ENCODE peak calls at places on chromosomes 4 and X, in six cellular contexts. Q is left ventricle myocardium inferior, D is GM23338, B is choroid plexus epithelial cell, U is bronchial epithelial cell, E is astrocyte of the spinal cord. F is an unnamed sample.

GRCh38 chrX:71095971-71096701 is 485 bp downstream of the FOXO4 start:
- DNase-seq in Q (no peak), D (no peak), B (no peak), U (peak), E (no peak), F (no peak)

GRCh38 chr4:25842229-25842840 is 20.5 kb downstream of the SEL1L3 start:
- DNase-seq in Q (no peak), D (peak), B (no peak), U (no peak), E (no peak), F (no peak)

GRCh38 chr4:2812600-2812932 is 19.7 kb downstream of the SH3BP2 start:
- DNase-seq in Q (no peak), D (no peak), B (peak), U (no peak), E (no peak), F (no peak)

GRCh38 chr4:100935090-100935489 is 412.2 kb downstream of the PPP3CA start:
- DNase-seq in Q (no peak), D (peak), B (peak), U (peak), E (no peak), F (no peak)

GRCh38 chr4:89248879-89249281 is 58.7 kb downstream of the GPRIN3 start:
- DNase-seq in Q (no peak), D (no peak), B (no peak), U (no peak), E (no peak), F (no peak)

GRCh38 chrX:136899206-136899605 is 18.7 kb upstream of the RBMX start:
- DNase-seq in Q (no peak), D (no peak), B (no peak), U (no peak), E (no peak), F (no peak)

GRCh38 chr4:139857021-139857420 is 191.4 kb downstream of the MGST2 start:
- DNase-seq in Q (no peak), D (no peak), B (peak), U (no peak), E (no peak), F (peak)

GRCh38 chr4:101790521-101791188 is at the start of gene BANK1:
- DNase-seq in Q (peak), D (peak), B (peak), U (peak), E (peak), F (no peak)

GRCh38 chr4:137707626-137708025 is 175.3 kb upstream of the PCDH18 start:
- DNase-seq in Q (no peak), D (no peak), B (peak), U (peak), E (peak), F (no peak)

GRCh38 chrX:115679460-115679859 is 118.5 kb downstream of the PLS3 start:
- DNase-seq in Q (no peak), D (peak), B (peak), U (peak), E (peak), F (no peak)

GRCh38 chr4:80840396-80840795 is 190.1 kb upstream of the BMP3 start:
- DNase-seq in Q (no peak), D (no peak), B (peak), U (no peak), E (peak), F (peak)

GRCh38 chrX:14027511-14028019 is 2.1 kb downstream of the GEMIN8 start:
- DNase-seq in Q (no peak), D (no peak), B (peak), U (peak), E (peak), F (no peak)

GRCh38 chr4:109332926-109333464 is 30.5 kb upstream of the COL25A1 start:
- DNase-seq in Q (no peak), D (peak), B (peak), U (no peak), E (no peak), F (no peak)

GRCh38 chr4:48718818-48719465 is 61.1 kb downstream of the FRYL start:
- DNase-seq in Q (no peak), D (no peak), B (no peak), U (no peak), E (no peak), F (no peak)

GRCh38 chrX:1162119-1162916 is 50.1 kb downstream of the CRLF2 start:
- DNase-seq in Q (no peak), D (no peak), B (no peak), U (no peak), E (no peak), F (no peak)

GRCh38 chr4:3047464-3048286 is 26.7 kb downstream of the HTT-AS start:
- DNase-seq in Q (peak), D (peak), B (peak), U (peak), E (peak), F (no peak)

GRCh38 chrX:19904778-19905367 is 17.5 kb upstream of the SH3KBP1 start:
- DNase-seq in Q (no peak), D (peak), B (peak), U (peak), E (peak), F (no peak)

GRCh38 chr4:88737304-88738015 is 39.8 kb upstream of the NAP1L5 start:
- DNase-seq in Q (no peak), D (peak), B (peak), U (peak), E (peak), F (no peak)

GRCh38 chr4:100593933-100594332 is 76.1 kb upstream of the EMCN start:
- DNase-seq in Q (no peak), D (no peak), B (no peak), U (no peak), E (no peak), F (no peak)

GRCh38 chrX:41984628-41985027 is 61.3 kb upstream of the CASK start:
- DNase-seq in Q (no peak), D (no peak), B (no peak), U (peak), E (no peak), F (no peak)

GRCh38 chrX:148500428-148501120 is at the start of gene AFF2:
- DNase-seq in Q (peak), D (peak), B (peak), U (no peak), E (peak), F (no peak)

GRCh38 chrX:108811891-108812290 is 75.5 kb upstream of the IRS4 start:
- DNase-seq in Q (no peak), D (peak), B (no peak), U (no peak), E (no peak), F (no peak)

GRCh38 chrX:3290561-3290960 is 55.9 kb downstream of the MXRA5 start:
- DNase-seq in Q (no peak), D (no peak), B (no peak), U (no peak), E (no peak), F (no peak)

GRCh38 chrX:75151828-75152592 is 4.1 kb downstream of the ABCB7 start:
- DNase-seq in Q (no peak), D (no peak), B (peak), U (peak), E (no peak), F (no peak)

DNA sequence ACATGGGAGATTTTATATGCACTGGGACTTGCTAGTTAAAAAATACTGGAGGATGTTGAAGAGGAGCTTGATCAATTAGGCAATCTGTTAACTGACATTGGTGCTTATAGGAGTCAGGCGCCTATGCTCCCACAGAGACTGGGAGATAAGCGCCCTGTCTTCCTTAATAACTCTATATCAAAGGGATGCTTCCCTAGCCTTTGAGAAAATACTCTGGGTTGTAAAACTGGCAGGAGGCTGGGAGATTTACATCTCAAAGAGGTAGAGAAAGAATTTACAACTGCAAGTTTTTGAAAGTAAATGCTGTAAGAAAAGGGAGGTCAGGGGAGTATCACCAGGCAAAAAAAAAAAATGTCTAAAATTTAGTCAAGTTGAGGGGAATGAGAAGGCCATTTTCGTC is 325.4 kb downstream of the PCDH10 start:
- DNase-seq in Q (no peak), D (peak), B (no peak), U (no peak), E (no peak), F (no peak)
- H3K4me3 ChIP-seq in Q (no peak), D (no peak), B (no peak), U (no peak), E (no peak), F (no peak)

GRCh38 chrX:64229145-64229544 is 1.3 kb downstream of the ASB12 start:
- DNase-seq in Q (no peak), D (no peak), B (no peak), U (no peak), E (no peak), F (no peak)
- TF ChIP-seq CTCF in Q (peak), D (no peak), B (no peak), U (no peak), E (no peak), F (no peak)

GRCh38 chrX:49187028-49187394 is 838 bp upstream of the PRICKLE3 start:
- DNase-seq in Q (no peak), D (peak), B (no peak), U (no peak), E (no peak), F (no peak)
- H3K4me3 ChIP-seq in Q (no peak), D (peak), B (no peak), U (no peak), E (no peak), F (no peak)

GRCh38 chr4:56450342-56450741 is 14.3 kb downstream of the PAICS start:
- DNase-seq in Q (no peak), D (no peak), B (no peak), U (no peak), E (no peak), F (no peak)
- TF ChIP-seq CTCF in Q (no peak), D (no peak), B (no peak), U (no peak), E (no peak), F (no peak)